ENCODE peak calls at places on chromosomes 6 and 20, in five cellular contexts. C is aorta, V is iPS DF 6.9, L is H1, S is ovary. E is an unnamed sample.

GRCh38 chr6:90537723-90538407 is 49.0 kb downstream of the MAP3K7 start:
- DNase-seq in S (no peak), V (no peak), L (no peak), C (no peak), E (no peak)

GRCh38 chr6:131022691-131023090 is 40.4 kb downstream of the EPB41L2 start:
- DNase-seq in L (no peak), C (no peak), V (no peak), S (no peak), E (no peak)

GRCh38 chr6:48670546-48670945 is 559.5 kb upstream of the PTCHD4 start:
- DNase-seq in L (no peak), S (no peak), C (no peak), V (no peak), E (no peak)

GRCh38 chr6:106411643-106412200 is 51.2 kb downstream of the CRYBG1 start:
- DNase-seq in C (no peak), S (no peak), V (no peak), L (no peak), E (no peak)

GRCh38 chr6:167676666-167677421 is 149.9 kb upstream of the AFDN start:
- DNase-seq in C (peak; percentile 14), S (no peak), V (no peak), L (no peak), E (no peak)

GRCh38 chr6:149454405-149454848 is 30.4 kb downstream of the ZC3H12D start:
- DNase-seq in L (no peak), V (no peak), C (peak; percentile 97), S (peak; percentile 95), E (no peak)

GRCh38 chr20:50198716-50199115 is 8.1 kb downstream of the CEBPB start:
- DNase-seq in C (no peak), L (no peak), S (no peak), V (no peak), E (no peak)

GRCh38 chr6:163863565-163863964 is 449.0 kb downstream of the QKI start:
- DNase-seq in L (no peak), C (no peak), V (no peak), S (no peak), E (no peak)

GRCh38 chr20:12156252-12156651 is 238.6 kb downstream of the BTBD3 start:
- DNase-seq in L (no peak), C (no peak), S (no peak), V (no peak), E (peak; percentile 8)

GRCh38 chr6:35507221-35507620 is 5.5 kb downstream of the TULP1 start:
- DNase-seq in V (no peak), L (no peak), C (no peak), S (no peak), E (no peak)

GRCh38 chr6:109945091-109945490 is 33.0 kb upstream of the GPR6 start:
- DNase-seq in C (no peak), L (no peak), V (no peak), S (no peak), E (no peak)

GRCh38 chr6:133923938-133924593 is 29.0 kb upstream of the TBPL1 start:
- DNase-seq in V (peak; percentile 77), S (peak; percentile 82), C (peak; percentile 61), L (no peak), E (peak; percentile 56)

GRCh38 chr6:12137480-12137879 is 125.4 kb downstream of the HIVEP1 start:
- DNase-seq in V (no peak), S (peak; percentile 64), L (no peak), C (peak; percentile 71), E (no peak)

GRCh38 chr6:154429711-154430110 is 73.1 kb upstream of the IPCEF1 start:
- DNase-seq in S (no peak), V (no peak), L (no peak), C (no peak), E (no peak)

GRCh38 chr6:170244721-170245201 is 46.1 kb downstream of the DLL1 start:
- DNase-seq in L (no peak), C (peak; percentile 29), S (no peak), V (no peak), E (no peak)

GRCh38 chr6:42066156-42066555 is 15.8 kb downstream of the TAF8 start:
- DNase-seq in V (no peak), S (no peak), C (no peak), L (no peak), E (no peak)

GRCh38 chr20:1868856-1869255 is 26.4 kb upstream of the SIRPA start:
- DNase-seq in S (no peak), C (no peak), V (no peak), L (no peak), E (no peak)

GRCh38 chr20:54525906-54526596 is 50.7 kb downstream of the DOK5 start:
- DNase-seq in V (no peak), L (no peak), C (no peak), S (no peak), E (no peak)

GRCh38 chr6:31575335-31575901 is at the start of gene TNF:
- DNase-seq in S (no peak), V (no peak), C (peak; percentile 78), L (no peak), E (peak; percentile 73)

GRCh38 chr6:108163644-108164536 is 1.9 kb upstream of the NR2E1 start:
- DNase-seq in C (no peak), L (no peak), V (no peak), S (no peak), E (no peak)

GRCh38 chr6:4543596-4543995 is 232.6 kb upstream of the CDYL start:
- DNase-seq in L (no peak), S (no peak), C (no peak), V (no peak), E (no peak)

GRCh38 chr6:116963972-116964371 is 86.9 kb downstream of the RFX6 start:
- DNase-seq in L (no peak), C (no peak), V (no peak), S (no peak), E (no peak)

GRCh38 chr6:69732640-69733039 is 64.2 kb downstream of the LMBRD1 start:
- DNase-seq in L (no peak), S (no peak), V (no peak), C (no peak), E (no peak)

GRCh38 chr6:128495536-128496333 is 24.7 kb downstream of the PTPRK start:
- DNase-seq in C (no peak), S (no peak), V (no peak), L (no peak), E (no peak)

GRCh38 chr6:33123732-33124524 is 48.1 kb downstream of the HLA-DPB1 start:
- DNase-seq in C (no peak), L (no peak), S (no peak), V (no peak), E (no peak)

GRCh38 chr6:34248198-34248726 is 544 bp downstream of the SMIM29 start:
- DNase-seq in L (no peak), V (no peak), C (peak; percentile 84), S (peak; percentile 58), E (peak; percentile 23)

GRCh38 chr6:53752440-53752839 is 42.4 kb upstream of the LRRC1 start:
- DNase-seq in L (no peak), S (no peak), V (no peak), C (no peak), E (no peak)
- H3K27ac ChIP-seq in L (no peak overlapping the region), S (no peak overlapping the region), V (no peak overlapping the region), C (no peak overlapping the region), E (no peak overlapping the region)

GRCh38 chr20:31484001-31484400 is 8.9 kb downstream of the REM1 start:
- DNase-seq in S (peak; percentile 58), L (no peak), V (no peak), C (no peak), E (peak; percentile 12)
- H3K9me3 ChIP-seq in S (no peaks in the 10 kb centered on the region), L (peaks cover 73% of the 10 kb centered on the region), V (no peaks in the 10 kb centered on the region), C (no peaks in the 10 kb centered on the region), E (no peaks in the 10 kb centered on the region)

GRCh38 chr6:45432944-45433343 is 55.2 kb upstream of the SUPT3H start:
- DNase-seq in V (no peak), S (no peak), L (no peak), C (no peak), E (peak; percentile 35)
- H3K27ac ChIP-seq in V (no peak overlapping the region), S (no peak overlapping the region), L (no peak overlapping the region), C (no peak overlapping the region), E (no peak overlapping the region)

GRCh38 chr6:144673807-144674206 is 388.7 kb downstream of the UTRN start:
- DNase-seq in L (no peak), V (no peak), C (no peak), S (no peak), E (no peak)
- H3K9me3 ChIP-seq in L (peaks cover 4% of the 10 kb centered on the region), V (no peaks in the 10 kb centered on the region), C (no peaks in the 10 kb centered on the region), S (no peaks in the 10 kb centered on the region), E (no peaks in the 10 kb centered on the region)

GRCh38 chr20:51385941-51386530 is 156.5 kb downstream of the NFATC2 start:
- DNase-seq in V (peak; percentile 47), L (no peak), S (no peak), C (no peak), E (peak; percentile 37)

GRCh38 chr20:51382986-51383821 is 159.3 kb downstream of the NFATC2 start:
- DNase-seq in C (peak; percentile 34), V (no peak), S (no peak), L (no peak), E (no peak)

GRCh38 chr20:51382111-51382985 is 160.2 kb downstream of the NFATC2 start:
- DNase-seq in L (no peak), S (no peak), V (no peak), C (peak; percentile 31), E (no peak)

GRCh38 chr20:51384854-51385253 is 157.7 kb downstream of the NFATC2 start:
- DNase-seq in V (no peak), S (no peak), L (no peak), C (no peak), E (no peak)

DNA sequence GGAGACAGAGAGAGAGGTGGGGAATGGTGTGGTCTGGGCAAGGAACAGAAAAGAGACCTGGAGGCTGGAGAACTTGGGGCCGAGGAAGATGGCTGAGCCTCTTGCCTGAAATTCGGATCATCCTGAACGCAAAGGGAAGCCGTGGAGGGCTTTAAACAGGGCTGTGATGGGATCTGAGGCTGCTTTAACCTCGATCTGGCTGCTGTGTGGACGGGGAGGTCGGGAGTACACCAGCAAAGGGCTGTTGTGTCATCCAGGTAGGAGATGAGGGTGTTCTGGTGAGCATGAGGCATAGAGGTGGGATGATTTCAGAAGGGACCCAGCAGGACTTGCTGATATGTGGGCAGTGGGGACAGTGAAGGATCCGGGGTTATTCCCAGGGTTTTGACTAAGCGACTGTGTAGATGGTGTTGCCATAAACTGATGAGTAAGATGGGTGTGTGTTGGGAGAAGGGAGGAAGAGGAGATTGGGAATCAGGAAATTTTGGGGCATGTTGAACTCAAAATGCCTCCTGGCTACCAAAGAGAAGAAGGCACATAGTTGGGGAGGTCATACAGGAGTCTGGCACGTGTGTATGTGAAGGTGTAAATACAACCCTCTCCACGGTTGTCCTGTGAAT is 158.5 kb downstream of the NFATC2 start:
- DNase-seq in C (no peak), V (no peak), S (no peak), L (no peak), E (no peak)
- H3K27ac ChIP-seq in C (no peak overlapping the region), V (no peak overlapping the region), S (no peak overlapping the region), L (no peak overlapping the region), E (no peak overlapping the region)

DNA sequence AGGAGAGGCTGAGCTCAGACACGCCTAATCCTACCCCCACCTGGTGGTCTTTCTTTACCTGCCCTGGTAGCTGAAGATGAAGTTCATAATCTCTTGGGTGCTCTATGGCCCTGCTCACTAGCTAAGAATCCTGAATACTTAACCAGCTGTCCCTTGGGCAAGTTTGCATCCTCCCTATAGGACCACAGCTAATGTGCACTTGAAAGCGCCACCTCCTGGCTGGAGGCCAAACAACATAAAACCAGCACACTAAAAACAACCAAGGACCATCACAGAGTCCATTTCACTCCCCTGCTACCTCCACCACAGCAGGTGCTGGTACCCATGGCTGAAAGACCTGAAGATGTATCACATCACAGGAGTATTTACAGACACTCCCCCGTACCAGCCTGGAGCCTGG is 155.5 kb upstream of the SLC24A3 start:
- DNase-seq in C (no peak), S (no peak), L (no peak), V (no peak), E (no peak)
- H3K9me3 ChIP-seq in C (no peaks in the 10 kb centered on the region), S (peaks cover 3% of the 10 kb centered on the region), L (peaks cover 2% of the 10 kb centered on the region), V (no peaks in the 10 kb centered on the region), E (no peaks in the 10 kb centered on the region)

E was measured in CD4-positive, alpha-beta memory T cell.